ENCODE peak calls at places on chromosomes 16 and 17, in ten cellular contexts. U is foreskin fibroblast, O is lung, A is heart right ventricle, E is brain microvascular endothelial cell, J is heart left ventricle, W is mucosa of descending colon, V is AG10803, Z is mesothelial cell of epicardium, B is left lung. R is an unnamed sample.

GRCh38 chr17:64008346-64008745 is 10.2 kb downstream of the PRR29 start:
- DNase-seq in U (no peak), O (no peak), A (no peak), E (no peak), J (no peak), W (no peak), V (no peak), Z (no peak), B (no peak), R (no peak)

GRCh38 chr16:65600629-65601028 is 478.8 kb upstream of the CDH11 start:
- DNase-seq in U (peak), O (no peak), A (no peak), E (no peak), J (no peak), W (no peak), V (peak), Z (no peak), B (no peak), R (no peak)

GRCh38 chr16:48384305-48384981 is 770 bp downstream of the SIAH1 start:
- DNase-seq in U (no peak), O (no peak), A (peak), E (peak), J (peak), W (peak), V (peak), Z (peak), B (peak), R (no peak)

GRCh38 chr17:36937961-36938565 is 788 bp downstream of the LHX1 start:
- DNase-seq in U (peak), O (no peak), A (no peak), E (no peak), J (no peak), W (no peak), V (no peak), Z (no peak), B (no peak), R (peak)

GRCh38 chr16:1993731-1994131 is 4.0 kb downstream of the SYNGR3 start:
- DNase-seq in U (peak), O (no peak), A (no peak), E (no peak), J (no peak), W (no peak), V (peak), Z (no peak), B (no peak), R (no peak)

GRCh38 chr17:55320594-55321506 is 56.1 kb downstream of the HLF start:
- DNase-seq in U (no peak), O (no peak), A (no peak), E (no peak), J (no peak), W (no peak), V (no peak), Z (no peak), B (no peak), R (no peak)

GRCh38 chr16:9260665-9261064 is 169.2 kb downstream of the HAPSTR1 start:
- DNase-seq in U (no peak), O (no peak), A (peak), E (no peak), J (peak), W (no peak), V (no peak), Z (no peak), B (no peak), R (no peak)

GRCh38 chr17:82876149-82876548 is 36.3 kb upstream of the ZNF750 start:
- DNase-seq in U (no peak), O (no peak), A (no peak), E (peak), J (no peak), W (peak), V (peak), Z (no peak), B (peak), R (no peak)

GRCh38 chr17:9220466-9221230 is 199.3 kb downstream of the NTN1 start:
- DNase-seq in U (no peak), O (no peak), A (no peak), E (no peak), J (no peak), W (peak), V (no peak), Z (no peak), B (peak), R (no peak)

DNA sequence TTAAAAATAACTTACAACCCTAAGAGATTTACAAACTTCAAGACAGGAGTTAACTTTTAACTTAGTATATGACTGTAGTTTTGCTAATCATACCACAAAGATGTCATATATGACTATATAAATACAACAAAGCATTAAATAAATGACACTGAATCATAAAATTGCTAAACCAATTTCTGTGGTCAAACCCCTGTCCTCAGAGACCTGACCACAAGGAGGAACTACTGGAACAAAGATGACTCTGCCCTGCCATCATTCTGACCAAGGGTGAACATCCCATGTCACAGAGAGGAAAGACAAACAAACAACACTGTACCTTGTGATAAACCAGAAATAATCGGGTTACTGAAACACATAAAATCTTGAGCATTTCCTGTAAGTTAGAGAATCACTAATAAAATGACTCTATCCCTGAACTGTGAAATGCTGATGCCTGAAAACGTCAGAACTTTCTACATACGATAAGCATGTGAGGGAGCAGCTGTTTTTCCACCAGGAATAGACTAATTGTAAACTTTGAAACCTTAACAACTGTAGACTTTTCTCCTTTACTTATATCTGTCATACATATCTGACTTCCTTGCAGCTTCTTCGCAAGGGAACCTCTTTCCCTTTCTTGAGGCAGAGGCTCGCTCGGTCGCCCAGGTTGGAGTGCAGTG is 47.9 kb downstream of the WDR59 start:
- DNase-seq in U (peak), O (no peak), A (no peak), E (peak), J (no peak), W (no peak), V (peak), Z (no peak), B (no peak), R (no peak)
- TF ChIP-seq CTCF in U (no peak), O (no peak), A (no peak), E (no peak), J (no peak), W (no peak), V (peak), Z (no peak), B (no peak), R (no peak)

DNA sequence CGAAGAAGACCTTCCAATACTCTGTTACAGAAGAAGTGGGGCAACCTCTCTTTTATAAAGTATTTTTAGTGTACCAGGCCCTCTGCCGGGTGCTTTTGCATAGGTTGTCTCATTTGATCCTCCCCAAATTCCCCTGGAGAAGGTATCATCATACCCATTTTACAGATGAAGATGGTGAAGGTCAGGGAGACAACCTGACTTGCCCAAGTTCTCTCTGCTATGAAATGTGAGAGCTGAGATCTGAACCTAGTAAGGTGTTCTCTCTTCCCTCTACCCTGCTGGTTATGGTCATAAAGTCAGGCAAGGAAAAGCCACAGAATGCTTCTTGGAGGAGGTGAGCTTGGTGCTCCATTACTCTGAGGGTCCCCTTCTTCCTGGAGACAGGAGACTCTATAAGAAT is 28.1 kb upstream of the HERPUD1 start:
- DNase-seq in U (no peak), O (no peak), A (no peak), E (no peak), J (no peak), W (no peak), V (no peak), Z (no peak), B (no peak), R (no peak)
- TF ChIP-seq CTCF in U (no peak), O (no peak), A (no peak), E (no peak), J (no peak), W (no peak), V (no peak), Z (no peak), B (no peak), R (no peak)

GRCh38 chr17:38613981-38614779 is 8.4 kb upstream of the SRCIN1 start:
- DNase-seq in U (no peak), O (no peak), A (no peak), E (no peak), J (no peak), W (peak), V (no peak), Z (no peak), B (no peak), R (no peak)
- TF ChIP-seq CTCF in U (no peak), O (no peak), A (no peak), E (no peak), J (no peak), W (no peak), V (no peak), Z (no peak), B (no peak), R (no peak)

DNA sequence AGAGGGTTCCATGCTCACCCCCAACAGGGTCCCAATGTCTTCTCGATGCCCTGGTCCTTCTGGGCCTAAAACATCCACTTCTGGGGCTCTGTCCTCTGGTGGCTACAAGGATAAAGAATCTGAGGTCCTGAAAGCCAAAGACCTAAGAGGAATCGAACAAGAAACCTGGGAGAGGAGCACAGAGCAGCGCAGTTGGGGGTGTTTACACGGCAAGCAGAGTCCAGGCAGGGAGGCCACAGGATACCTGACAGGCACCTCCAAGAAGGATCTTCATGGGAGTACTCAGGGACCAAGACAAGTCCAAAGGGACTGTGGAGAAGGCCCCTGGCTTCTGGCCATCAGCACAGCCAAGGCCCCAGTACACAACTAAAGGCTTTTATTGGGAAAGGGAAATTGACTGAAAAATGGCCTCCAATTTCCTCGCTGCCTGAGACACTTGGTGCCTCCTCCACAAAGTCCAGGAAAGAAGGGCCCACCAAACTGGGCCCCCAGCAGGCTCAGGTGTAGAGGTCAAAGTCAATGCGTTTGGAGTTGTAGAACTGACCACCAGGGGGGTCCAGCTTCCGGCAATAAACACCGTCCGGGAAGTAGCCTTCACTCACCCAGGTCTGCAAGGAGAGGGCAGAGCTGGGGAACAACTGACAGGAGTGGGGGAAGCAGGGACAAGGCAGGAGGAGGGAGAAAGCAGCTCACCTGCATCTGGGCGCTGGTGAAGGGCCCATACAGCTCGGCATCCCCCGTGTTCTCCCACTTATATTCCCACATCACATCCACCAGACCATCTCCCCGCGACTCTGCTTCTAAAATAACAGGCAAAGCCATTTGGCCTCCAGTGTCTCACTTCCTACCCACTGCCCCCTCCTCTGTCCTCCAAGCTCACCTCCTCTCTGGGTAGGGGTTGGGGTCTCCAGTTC is 2.4 kb downstream of the CD2BP2 start:
- DNase-seq in U (no peak), O (no peak), A (no peak), E (no peak), J (no peak), W (peak), V (no peak), Z (no peak), B (peak), R (no peak)
- TF ChIP-seq CTCF in U (no peak), O (no peak), A (no peak), E (peak), J (no peak), W (no peak), V (no peak), Z (peak), B (no peak), R (no peak)

DNA sequence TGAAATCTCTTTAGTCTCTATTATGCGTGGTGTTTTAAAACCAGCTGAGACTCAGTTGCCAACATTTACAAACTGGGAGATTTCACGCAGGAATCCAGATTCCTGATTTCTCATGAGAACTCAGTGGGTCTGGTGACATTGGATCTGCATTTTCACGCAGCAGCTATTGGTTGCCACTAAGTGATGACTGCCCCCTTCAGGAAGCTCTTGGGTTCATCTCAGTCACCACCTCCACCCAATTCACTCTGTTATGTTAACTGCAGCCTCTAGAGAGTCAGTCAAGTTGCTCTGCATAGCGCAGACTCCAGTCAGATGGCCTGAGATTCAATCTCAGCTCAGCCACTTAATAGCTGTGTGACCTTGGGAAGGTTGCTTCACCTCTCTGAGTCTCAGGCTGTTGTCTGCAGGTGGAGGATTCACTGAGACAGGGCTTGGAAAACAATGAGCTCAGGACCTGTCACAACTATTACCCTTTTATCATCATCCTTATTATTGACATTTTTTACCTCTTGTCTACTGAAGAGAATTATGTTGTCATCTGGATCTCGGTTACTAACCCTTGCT is 6.4 kb downstream of the SHISA9 start:
- DNase-seq in U (no peak), O (no peak), A (no peak), E (no peak), J (no peak), W (no peak), V (no peak), Z (no peak), B (no peak), R (no peak)
- TF ChIP-seq CTCF in U (no peak), O (no peak), A (no peak), E (peak), J (no peak), W (no peak), V (peak), Z (peak), B (no peak), R (no peak)

DNA sequence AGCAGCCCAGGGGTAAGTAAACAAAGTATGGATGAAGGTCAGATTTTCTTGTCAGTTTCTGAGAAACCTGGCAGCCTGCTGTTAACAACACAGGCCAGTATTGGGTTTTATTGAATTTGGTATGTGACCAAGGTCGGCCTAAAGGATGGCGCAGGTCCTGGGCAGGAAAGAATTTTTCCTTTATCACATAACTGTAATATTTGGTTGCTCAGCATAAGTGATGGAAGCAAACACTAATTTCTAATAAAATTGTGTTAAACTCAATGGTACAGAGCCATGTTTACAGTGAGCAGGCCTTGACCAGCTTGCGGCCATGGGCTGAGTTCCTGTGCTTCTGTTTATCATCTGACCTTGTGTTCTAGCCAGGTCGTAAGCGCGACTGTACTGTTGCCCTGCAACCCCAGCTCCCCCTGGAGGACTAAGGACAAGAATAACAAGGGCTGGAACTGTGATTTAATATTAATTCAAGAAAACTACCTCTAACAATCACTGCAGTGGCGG is 10.5 kb downstream of the POLDIP2 start:
- DNase-seq in U (no peak), O (no peak), A (no peak), E (no peak), J (no peak), W (no peak), V (no peak), Z (no peak), B (no peak), R (no peak)
- TF ChIP-seq CTCF in U (peak), O (no peak), A (peak), E (peak), J (peak), W (no peak), V (peak), Z (no peak), B (no peak), R (no peak)

GRCh38 chr17:73954981-73955380 is 248.5 kb upstream of the RPL38 start:
- DNase-seq in U (no peak), O (no peak), A (no peak), E (no peak), J (no peak), W (no peak), V (no peak), Z (no peak), B (no peak), R (no peak)

GRCh38 chr17:73952136-73952497 is 251.4 kb upstream of the RPL38 start:
- DNase-seq in U (no peak), O (no peak), A (no peak), E (no peak), J (no peak), W (no peak), V (no peak), Z (peak), B (no peak), R (no peak)

GRCh38 chr17:73953206-73954033 is 250.1 kb upstream of the RPL38 start:
- DNase-seq in U (no peak), O (no peak), A (no peak), E (no peak), J (no peak), W (no peak), V (no peak), Z (no peak), B (no peak), R (no peak)

GRCh38 chr17:73950515-73950914 is 253.0 kb upstream of the RPL38 start:
- DNase-seq in U (no peak), O (no peak), A (no peak), E (no peak), J (no peak), W (no peak), V (no peak), Z (no peak), B (no peak), R (no peak)

DNA sequence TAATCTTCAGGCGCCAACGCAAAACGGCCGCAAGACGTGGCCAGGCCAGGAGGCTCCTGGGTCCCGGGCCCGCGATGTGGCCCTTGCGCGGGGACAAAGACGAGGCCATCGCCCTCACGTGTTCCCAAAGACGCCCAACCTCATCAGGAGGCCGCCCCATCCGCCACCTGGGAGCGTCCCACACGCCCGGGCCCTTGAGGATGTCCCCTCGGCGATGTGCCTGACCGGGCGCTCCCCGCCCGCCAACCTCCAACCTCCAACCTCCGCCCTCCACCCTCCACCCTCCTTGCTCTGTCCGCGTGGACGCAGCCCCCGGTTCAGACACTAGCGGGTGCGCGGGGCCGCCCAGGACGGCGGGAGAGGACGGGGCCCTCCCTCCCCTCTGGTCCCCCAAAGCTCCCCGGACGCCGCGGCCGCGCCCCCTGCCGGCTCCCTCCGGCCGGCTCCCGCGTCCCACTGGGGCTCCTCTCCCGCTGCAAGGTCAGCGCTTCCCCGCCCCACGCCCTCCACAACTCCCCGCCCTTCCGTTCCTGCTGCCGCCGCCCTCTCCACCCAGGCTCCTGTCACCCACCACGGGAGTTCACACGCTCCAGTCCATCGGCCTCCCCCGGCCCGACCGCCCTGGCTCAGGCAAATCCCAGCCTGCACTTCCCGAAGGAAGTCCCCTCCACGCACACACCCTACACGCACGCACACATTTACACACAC is 250.8 kb upstream of the RPL38 start:
- DNase-seq in U (no peak), O (no peak), A (peak), E (no peak), J (peak), W (peak), V (no peak), Z (peak), B (peak), R (peak)
- TF ChIP-seq CTCF in U (no peak), O (peak), A (peak), E (no peak), J (peak), W (peak), V (peak), Z (peak), B (peak), R (no peak)

DNA sequence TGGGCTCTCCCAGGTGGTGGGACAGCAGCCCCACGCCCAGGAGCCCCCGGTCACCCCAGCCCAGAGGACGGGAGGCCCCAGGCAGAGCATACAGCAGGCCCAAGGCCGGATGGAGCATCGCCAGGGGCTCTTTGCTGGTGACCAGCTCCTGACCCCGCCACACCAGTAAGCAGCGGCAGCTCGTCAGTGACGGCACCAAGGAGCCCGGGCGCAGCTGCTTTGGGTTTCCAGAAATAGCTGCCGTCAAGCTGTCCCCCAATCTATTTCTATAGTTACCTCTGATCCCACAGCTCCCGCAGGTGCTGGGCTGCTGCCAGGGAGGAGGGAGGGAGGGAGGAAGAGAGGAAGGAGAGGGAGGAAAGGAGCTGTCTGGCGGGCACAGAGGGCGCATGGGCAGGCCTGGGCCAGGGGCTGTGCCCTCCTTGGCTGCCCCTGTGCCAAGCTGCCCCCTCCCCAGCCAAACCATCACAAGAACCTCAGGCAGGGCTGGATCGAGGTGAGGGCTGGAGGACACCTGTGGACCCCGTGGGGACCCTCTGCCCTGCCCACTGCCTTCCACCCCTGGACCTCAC is 10.8 kb upstream of the RASD1 start:
- DNase-seq in U (no peak), O (no peak), A (peak), E (no peak), J (peak), W (peak), V (no peak), Z (no peak), B (peak), R (no peak)
- TF ChIP-seq CTCF in U (no peak), O (no peak), A (no peak), E (no peak), J (no peak), W (no peak), V (no peak), Z (no peak), B (no peak), R (no peak)

R was measured in activated B cell treated with CpG ODN at 0.5 μM for 24 hours.